ENCODE peak calls at places on chromosome 9, in nine cellular contexts. C is anterior cingulate cortex, R is tibial artery, E is omental fat pad, Y is NCI-H345, V is A172, F is LoVo, H is NCI-H446, O is NCI-H460. G is an unnamed sample.

GRCh38 chr9:97512966-97513560 is 11.6 kb downstream of the TMOD1 start:
- DNase-seq in E (no peak), F (no peak), V (no peak), C (no peak), O (no peak), Y (no peak), H (no peak), R (no peak), G (no peak)

GRCh38 chr9:120878188-120879130 is 1.5 kb upstream of the PHF19 start:
- DNase-seq in Y (no peak), C (no peak), V (no peak), H (peak), O (no peak), E (no peak), F (no peak), R (no peak), G (no peak)

GRCh38 chr9:106859957-106860715 is 2.8 kb upstream of the ZNF462 start:
- DNase-seq in H (no peak), F (peak), C (no peak), R (no peak), V (peak), Y (no peak), E (no peak), O (no peak), G (peak)

GRCh38 chr9:98075332-98075805 is 18.8 kb downstream of the NANS start:
- DNase-seq in E (no peak), O (peak), R (no peak), H (no peak), F (no peak), V (peak), Y (no peak), C (no peak), G (no peak)

GRCh38 chr9:4070266-4070665 is 229.6 kb downstream of the GLIS3 start:
- DNase-seq in H (no peak), R (no peak), Y (no peak), E (no peak), C (no peak), F (no peak), O (no peak), V (no peak), G (no peak)

GRCh38 chr9:19533373-19533772 is 124.6 kb downstream of the ACER2 start:
- DNase-seq in E (no peak), O (no peak), F (no peak), R (no peak), V (peak), Y (no peak), C (no peak), H (no peak), G (no peak)

GRCh38 chr9:72441296-72442211 is 76.5 kb upstream of the ZFAND5 start:
- DNase-seq in H (no peak), R (no peak), E (no peak), F (no peak), O (no peak), V (peak), Y (no peak), C (no peak), G (no peak)

GRCh38 chr9:93902780-93903655 is 52.1 kb downstream of the BARX1 start:
- DNase-seq in H (no peak), V (no peak), R (no peak), O (no peak), E (no peak), C (no peak), Y (no peak), F (no peak), G (no peak)

GRCh38 chr9:121886759-121887485 is 206.2 kb downstream of the TTLL11 start:
- DNase-seq in F (no peak), V (no peak), Y (no peak), H (no peak), E (no peak), R (no peak), O (no peak), C (no peak), G (no peak)

GRCh38 chr9:122844137-122844536 is 15.7 kb upstream of the PDCL start:
- DNase-seq in O (no peak), E (no peak), R (no peak), Y (no peak), V (no peak), C (no peak), H (no peak), F (no peak), G (no peak)

GRCh38 chr9:98129451-98129881 is 10.4 kb upstream of the TRIM14 start:
- DNase-seq in C (no peak), E (no peak), V (peak), R (no peak), Y (no peak), H (no peak), O (no peak), F (no peak), G (no peak)

GRCh38 chr9:68690088-68690487 is 15.0 kb upstream of the PIP5K1B start:
- DNase-seq in V (peak), R (peak), E (no peak), O (no peak), H (no peak), F (no peak), Y (no peak), C (no peak), G (peak)

GRCh38 chr9:118961857-118962256 is 407.4 kb downstream of the BRINP1 start:
- DNase-seq in Y (no peak), V (peak), H (peak), R (no peak), F (no peak), E (no peak), C (no peak), O (no peak), G (no peak)

GRCh38 chr9:32430720-32431119 is 46.3 kb downstream of the ACO1 start:
- DNase-seq in E (no peak), O (no peak), H (no peak), V (peak), F (no peak), R (no peak), C (no peak), Y (no peak), G (no peak)